ENCODE peak calls at places on chromosomes 3 and 15, in five cellular contexts. C is GM23338; K is effector memory CD4-positive, alpha-beta T cell; P is astrocyte of the spinal cord; V is MM.1S. R is an unnamed sample.
A peak's percentile ranks its signal among the peaks of the same experiment; 100 is the strongest.

GRCh38 chr15:87582169-87582568 is 674.4 kb downstream of the NTRK3 start:
- DNase-seq in P (no peak), C (peak; percentile 56), V (no peak), K (no peak), R (no peak)

GRCh38 chr3:63857311-63857710 is 6.3 kb downstream of the THOC7 start:
- DNase-seq in K (no peak), C (no peak), P (peak; percentile 22), V (no peak), R (no peak)

GRCh38 chr3:46491089-46492070 is 6.4 kb upstream of the RTP3 start:
- DNase-seq in V (no peak), K (no peak), P (no peak), C (no peak), R (no peak)

GRCh38 chr3:152524198-152525140 is 255.7 kb downstream of the MBNL1 start:
- DNase-seq in K (peak; percentile 21), P (peak; percentile 66), V (peak; percentile 72), C (peak; percentile 64), R (peak; percentile 33)

GRCh38 chr3:143269741-143270140 is 150.2 kb downstream of the CHST2 start:
- DNase-seq in K (no peak), V (no peak), P (no peak), C (no peak), R (no peak)

GRCh38 chr15:75149911-75150709 is 51.6 kb upstream of the C15orf39 start:
- DNase-seq in K (no peak), C (no peak), V (no peak), P (peak; percentile 26), R (peak; percentile 92)

GRCh38 chr15:74857082-74857655 is 14.2 kb upstream of the ULK3 start:
- DNase-seq in K (no peak), P (no peak), V (no peak), C (no peak), R (no peak)

GRCh38 chr15:68304611-68305337 is 27.2 kb downstream of the FEM1B start:
- DNase-seq in C (peak; percentile 76), K (no peak), V (peak; percentile 87), P (no peak), R (no peak)

GRCh38 chr3:24156466-24156865 is 211.4 kb downstream of the NR1D2 start:
- DNase-seq in P (peak; percentile 33), K (no peak), C (no peak), V (no peak), R (peak; percentile 44)

GRCh38 chr3:123383101-123384053 is 65.5 kb downstream of the ADCY5 start:
- DNase-seq in K (no peak), P (no peak), C (peak; percentile 77), V (no peak), R (no peak)

GRCh38 chr15:63240136-63240535 is 37.3 kb upstream of the APH1B start:
- DNase-seq in C (no peak), P (no peak), K (no peak), V (no peak), R (no peak)

GRCh38 chr3:26271848-26272247 is 350.7 kb upstream of the LRRC3B start:
- DNase-seq in K (no peak), V (no peak), C (no peak), P (no peak), R (no peak)

GRCh38 chr3:73601476-73601875 is 23.3 kb downstream of the PDZRN3 start:
- DNase-seq in K (no peak), C (no peak), V (no peak), P (no peak), R (no peak)

GRCh38 chr15:70258369-70259029 is 160.8 kb upstream of the TLE3 start:
- DNase-seq in V (no peak), C (no peak), K (peak; percentile 17), P (no peak), R (no peak)

GRCh38 chr15:58864602-58865419 is 68.7 kb downstream of the SLTM start:
- DNase-seq in V (no peak), K (no peak), C (peak; percentile 80), P (no peak), R (peak; percentile 34)

GRCh38 chr3:183254816-183255730 is 2.0 kb downstream of the B3GNT5 start:
- DNase-seq in V (no peak), C (no peak), P (peak; percentile 38), K (no peak), R (peak; percentile 45)

GRCh38 chr15:64092075-64092820 is 1.4 kb downstream of the CIAO2A start:
- DNase-seq in V (peak; percentile 41), P (no peak), C (peak; percentile 22), K (no peak), R (no peak)

GRCh38 chr3:14804835-14805780 is 13.7 kb upstream of the FGD5 start:
- DNase-seq in P (no peak), V (no peak), C (no peak), K (no peak), R (no peak)

GRCh38 chr3:43692971-43693370 is 2.2 kb downstream of the ABHD5 start:
- DNase-seq in P (no peak), V (no peak), K (no peak), C (no peak), R (no peak)
- H3K4me3 ChIP-seq in P (no peak overlapping the region), V (no peak overlapping the region), K (no peak overlapping the region), C (peak overlapping the region; percentile 66), R (no peak overlapping the region)

DNA sequence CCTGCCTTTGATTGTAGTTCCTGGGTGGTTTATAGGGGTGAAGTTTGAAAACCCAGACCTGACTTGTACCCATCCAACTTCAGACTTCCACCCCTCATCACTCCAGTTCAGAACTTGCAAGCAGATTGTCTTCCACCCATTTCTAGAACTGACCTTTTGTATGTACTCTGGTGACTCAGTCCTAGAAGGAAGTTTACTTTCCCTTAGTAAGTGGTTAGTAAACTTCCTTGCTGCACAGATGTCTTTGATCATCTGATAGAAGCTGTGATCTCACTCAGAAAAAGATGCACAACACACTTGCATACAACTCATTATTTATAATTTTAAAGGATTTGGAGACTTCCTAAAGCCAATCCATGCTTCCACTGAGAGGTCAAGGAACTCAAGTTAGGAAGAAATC is 368.0 kb downstream of the MFSD1 start:
- DNase-seq in V (peak; percentile 32), K (no peak), P (peak; percentile 83), C (no peak), R (peak; percentile 89)
- H3K4me3 ChIP-seq in V (no peak overlapping the region), K (no peak overlapping the region), P (no peak overlapping the region), C (no peak overlapping the region), R (no peak overlapping the region)

GRCh38 chr15:41943543-41944312 is 28.6 kb downstream of the EHD4 start:
- DNase-seq in C (no peak), K (no peak), P (no peak), V (no peak), R (no peak)
- H3K4me3 ChIP-seq in C (no peak overlapping the region), K (no peak overlapping the region), P (no peak overlapping the region), V (no peak overlapping the region), R (peak overlapping the region; percentile 5)

DNA sequence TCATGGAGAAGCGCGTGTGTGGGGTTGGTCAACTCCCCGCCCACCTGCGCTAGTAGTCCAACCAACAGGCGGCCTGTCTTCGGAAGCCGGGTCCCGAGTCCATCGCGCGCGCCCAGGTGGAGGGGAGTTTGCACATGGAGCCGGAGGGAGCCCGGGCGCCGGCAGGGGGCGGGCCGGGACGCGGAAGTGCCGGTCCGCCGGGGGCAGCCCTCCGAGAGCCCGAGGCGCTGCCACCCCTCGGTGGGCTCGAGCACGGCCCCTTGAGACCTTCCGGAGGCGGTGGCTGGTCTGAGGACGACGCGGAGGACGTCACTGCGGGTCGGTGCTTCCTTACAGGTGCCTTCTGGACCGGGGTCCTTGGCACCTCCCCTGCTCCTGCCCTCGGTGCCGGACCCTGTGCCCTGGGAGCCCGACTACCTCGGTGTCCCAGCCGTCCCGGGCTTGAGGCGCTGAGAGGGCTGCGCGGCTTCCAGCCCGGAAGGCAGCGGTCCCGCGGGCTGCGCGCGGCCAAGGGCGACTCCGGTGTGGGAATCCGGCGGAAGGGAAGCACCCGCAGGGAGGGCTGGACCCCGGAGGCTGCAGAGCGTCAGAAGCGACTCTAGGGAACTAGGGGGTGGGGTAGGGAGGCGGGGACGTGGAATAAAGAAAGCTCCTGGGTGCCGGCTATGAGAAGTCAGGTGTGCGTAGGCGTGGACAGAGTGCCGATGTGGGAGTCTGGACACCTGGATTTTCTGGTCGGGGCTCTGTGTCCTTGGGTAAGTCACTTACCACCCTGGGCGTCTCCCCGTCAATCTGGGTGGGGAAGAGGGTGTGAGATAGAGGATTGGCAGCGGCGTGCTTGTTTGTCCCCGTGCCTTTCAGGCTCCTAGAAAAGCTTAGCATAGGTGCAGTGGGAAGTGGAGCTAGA is 212.3 kb downstream of the FGF12 start:
- DNase-seq in K (no peak), P (no peak), C (peak; percentile 93), V (peak; percentile 36), R (no peak)
- H3K4me3 ChIP-seq in K (no peak overlapping the region), P (peak overlapping the region; percentile 20), C (peak overlapping the region; percentile 83), V (peak overlapping the region; percentile 37), R (no peak overlapping the region)

DNA sequence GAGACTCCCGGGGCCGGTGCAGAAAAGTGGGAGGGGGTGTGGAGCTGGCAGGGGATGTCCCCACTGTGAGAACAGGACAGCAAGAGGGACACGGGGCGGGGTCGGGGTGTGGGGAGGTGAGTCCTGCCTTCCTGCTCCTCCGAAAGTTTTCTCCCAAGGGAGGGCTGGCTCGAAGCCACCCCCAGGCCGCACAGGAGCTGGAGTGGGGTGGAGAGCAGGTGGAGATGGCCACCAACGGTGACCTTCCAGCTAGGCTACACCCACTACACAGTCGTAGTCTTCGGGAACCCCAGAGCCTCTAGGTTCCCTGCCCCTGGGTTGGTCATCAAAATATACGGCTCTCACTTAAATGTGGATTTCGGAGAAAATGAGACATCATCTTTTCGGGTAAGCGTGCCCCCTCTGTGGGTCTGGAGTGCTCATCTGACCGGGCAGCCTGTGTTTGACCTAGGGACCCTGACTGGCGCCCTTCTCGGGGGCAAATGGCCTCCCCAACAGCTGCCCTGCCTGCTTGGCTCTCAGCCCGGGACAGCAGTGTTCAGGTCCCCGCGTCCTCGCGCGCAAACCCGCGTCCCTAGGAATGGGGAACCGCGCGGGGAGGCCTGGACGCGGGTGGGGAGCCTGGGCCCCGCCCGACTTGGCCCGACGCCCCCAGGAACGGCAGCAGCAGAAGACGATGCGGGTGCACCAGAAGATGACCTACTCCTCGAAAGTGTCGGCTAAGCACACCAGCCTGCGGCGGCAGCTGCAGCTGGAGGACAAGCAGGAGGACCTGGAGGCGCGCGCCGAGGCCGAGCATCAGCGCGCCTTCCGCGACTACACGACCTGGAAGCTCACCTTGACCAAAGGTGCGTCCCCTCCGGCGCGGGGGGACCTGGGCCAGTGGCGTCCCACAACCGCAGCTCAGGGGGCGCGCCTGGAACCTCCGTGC is 21.2 kb downstream of the CFAP100 start:
- DNase-seq in K (no peak), P (no peak), V (no peak), C (peak; percentile 30), R (no peak)
- H3K4me3 ChIP-seq in K (no peak overlapping the region), P (no peak overlapping the region), V (no peak overlapping the region), C (no peak overlapping the region), R (no peak overlapping the region)

DNA sequence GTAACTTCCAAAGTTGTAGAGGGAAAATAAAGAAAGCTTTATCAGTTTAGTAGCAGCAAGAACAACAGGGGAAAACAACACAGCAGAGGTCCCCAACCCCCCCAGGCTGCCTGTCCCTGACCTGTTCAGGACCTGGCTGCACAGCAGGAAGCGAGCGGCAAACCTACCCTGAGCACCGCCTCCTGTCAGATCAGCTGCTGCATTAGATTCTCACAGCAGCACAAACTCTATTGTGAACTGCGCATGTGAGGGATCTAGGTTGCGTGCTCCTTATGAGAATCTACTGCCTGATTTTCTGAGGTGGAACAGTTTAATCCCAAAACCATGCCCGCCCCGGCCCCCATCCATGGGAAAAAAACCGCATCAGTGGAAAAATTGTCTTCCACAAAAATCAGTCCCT is 40.3 kb downstream of the USP50 start:
- DNase-seq in C (peak; percentile 59), V (no peak), P (no peak), K (no peak), R (no peak)
- H3K4me3 ChIP-seq in C (no peak overlapping the region), V (no peak overlapping the region), P (no peak overlapping the region), K (no peak overlapping the region), R (no peak overlapping the region)

GRCh38 chr3:71360694-71361093 is 222.8 kb downstream of the FOXP1 start:
- DNase-seq in C (no peak), K (no peak), V (no peak), P (no peak), R (no peak)
- H3K4me3 ChIP-seq in C (no peak overlapping the region), K (peak overlapping the region; percentile 0), V (no peak overlapping the region), P (no peak overlapping the region), R (no peak overlapping the region)